ENCODE peak calls at places on chromosome 19, in six cellular contexts. One of them, this sample, is unnamed.

GRCh38 chr19:54459282-54460229 is 4.0 kb downstream of the LENG9 start:
- DNase-seq in stimulated activated CD4-positive, alpha-beta T cell treated with anti-CD3 and anti-CD28 coated beads, TNF-alpha, amount 100 ng/mL, for 4 hours: no peak
- DNase-seq in caudate nucleus: no peak
- DNase-seq in fibroblast of mammary gland: no peak
- DNase-seq in tibial artery: no peak
- DNase-seq in T-cell: no peak
- DNase-seq in this sample: no peak

GRCh38 chr19:40598121-40598917 is 2.9 kb upstream of the LTBP4 start:
- DNase-seq in stimulated activated CD4-positive, alpha-beta T cell treated with anti-CD3 and anti-CD28 coated beads, TNF-alpha, amount 100 ng/mL, for 4 hours: peak; percentile 74
- DNase-seq in tibial artery: peak; percentile 93
- DNase-seq in caudate nucleus: peak; percentile 45
- DNase-seq in fibroblast of mammary gland: peak; percentile 82
- DNase-seq in T-cell: peak; percentile 64
- DNase-seq in this sample: peak; percentile 94

GRCh38 chr19:49347835-49348234 is 12.6 kb downstream of the CD37 start:
- DNase-seq in T-cell: no peak
- DNase-seq in fibroblast of mammary gland: peak; percentile 86
- DNase-seq in stimulated activated CD4-positive, alpha-beta T cell treated with anti-CD3 and anti-CD28 coated beads, TNF-alpha, amount 100 ng/mL, for 4 hours: no peak
- DNase-seq in tibial artery: no peak
- DNase-seq in caudate nucleus: no peak
- DNase-seq in this sample: no peak

GRCh38 chr19:5128251-5128931 is 159.5 kb downstream of the KDM4B start:
- DNase-seq in stimulated activated CD4-positive, alpha-beta T cell treated with anti-CD3 and anti-CD28 coated beads, TNF-alpha, amount 100 ng/mL, for 4 hours: no peak
- DNase-seq in T-cell: no peak
- DNase-seq in tibial artery: peak; percentile 86
- DNase-seq in caudate nucleus: no peak
- DNase-seq in fibroblast of mammary gland: peak; percentile 39
- DNase-seq in this sample: peak; percentile 79

GRCh38 chr19:19997656-19998268 is 41.5 kb downstream of the ZNF682 start:
- DNase-seq in caudate nucleus: no peak
- DNase-seq in tibial artery: no peak
- DNase-seq in fibroblast of mammary gland: peak; percentile 1
- DNase-seq in stimulated activated CD4-positive, alpha-beta T cell treated with anti-CD3 and anti-CD28 coated beads, TNF-alpha, amount 100 ng/mL, for 4 hours: no peak
- DNase-seq in T-cell: no peak
- DNase-seq in this sample: no peak

GRCh38 chr19:18765224-18765623 is 25.9 kb downstream of the COMP start:
- DNase-seq in caudate nucleus: no peak
- DNase-seq in tibial artery: no peak
- DNase-seq in stimulated activated CD4-positive, alpha-beta T cell treated with anti-CD3 and anti-CD28 coated beads, TNF-alpha, amount 100 ng/mL, for 4 hours: no peak
- DNase-seq in T-cell: no peak
- DNase-seq in fibroblast of mammary gland: no peak
- DNase-seq in this sample: no peak

GRCh38 chr19:47729799-47730520 is 15.4 kb upstream of the NOP53 start:
- DNase-seq in T-cell: no peak
- DNase-seq in caudate nucleus: peak; percentile 39
- DNase-seq in tibial artery: peak; percentile 88
- DNase-seq in fibroblast of mammary gland: peak; percentile 24
- DNase-seq in stimulated activated CD4-positive, alpha-beta T cell treated with anti-CD3 and anti-CD28 coated beads, TNF-alpha, amount 100 ng/mL, for 4 hours: peak; percentile 16
- DNase-seq in this sample: no peak

GRCh38 chr19:32269831-32270230 is 75.6 kb upstream of the ZNF507 start:
- DNase-seq in caudate nucleus: no peak
- DNase-seq in T-cell: no peak
- DNase-seq in tibial artery: no peak
- DNase-seq in fibroblast of mammary gland: no peak
- DNase-seq in stimulated activated CD4-positive, alpha-beta T cell treated with anti-CD3 and anti-CD28 coated beads, TNF-alpha, amount 100 ng/mL, for 4 hours: no peak
- DNase-seq in this sample: no peak

GRCh38 chr19:13208131-13208963 is 58.1 kb downstream of the IER2 start:
- DNase-seq in caudate nucleus: no peak
- DNase-seq in fibroblast of mammary gland: peak; percentile 82
- DNase-seq in tibial artery: peak; percentile 67
- DNase-seq in stimulated activated CD4-positive, alpha-beta T cell treated with anti-CD3 and anti-CD28 coated beads, TNF-alpha, amount 100 ng/mL, for 4 hours: peak; percentile 43
- DNase-seq in T-cell: peak; percentile 34
- DNase-seq in this sample: peak; percentile 84

GRCh38 chr19:39805120-39805519 is 26.5 kb downstream of the LEUTX start:
- DNase-seq in fibroblast of mammary gland: peak; percentile 43
- DNase-seq in stimulated activated CD4-positive, alpha-beta T cell treated with anti-CD3 and anti-CD28 coated beads, TNF-alpha, amount 100 ng/mL, for 4 hours: no peak
- DNase-seq in tibial artery: no peak
- DNase-seq in caudate nucleus: no peak
- DNase-seq in T-cell: no peak
- DNase-seq in this sample: no peak

GRCh38 chr19:1626417-1627010 is 21.3 kb upstream of the UQCR11 start:
- DNase-seq in caudate nucleus: no peak
- DNase-seq in fibroblast of mammary gland: peak; percentile 28
- DNase-seq in T-cell: no peak
- DNase-seq in stimulated activated CD4-positive, alpha-beta T cell treated with anti-CD3 and anti-CD28 coated beads, TNF-alpha, amount 100 ng/mL, for 4 hours: no peak
- DNase-seq in tibial artery: no peak
- DNase-seq in this sample: no peak

GRCh38 chr19:35943542-35944301 is 7.5 kb downstream of the LRFN3 start:
- DNase-seq in caudate nucleus: no peak
- DNase-seq in stimulated activated CD4-positive, alpha-beta T cell treated with anti-CD3 and anti-CD28 coated beads, TNF-alpha, amount 100 ng/mL, for 4 hours: no peak
- DNase-seq in T-cell: no peak
- DNase-seq in fibroblast of mammary gland: no peak
- DNase-seq in tibial artery: no peak
- DNase-seq in this sample: no peak

This sample was measured in sciatic nerve.